ENCODE peak calls at places on chromosomes 7 and 10, in four cellular contexts. One of them, this sample, is unnamed.

GRCh38 chr10:124666494-124666893 is 77.7 kb downstream of the FAM53B start:
- DNase-seq in hepatocyte: no peak
- DNase-seq in activated T-cell treated with anti-CD3 and anti-CD28 coated beads for 1 hour: no peak
- DNase-seq in ELF-1: no peak
- DNase-seq in this sample: no peak

GRCh38 chr7:110870926-110871325 is 220.0 kb upstream of the LRRN3 start:
- DNase-seq in activated T-cell treated with anti-CD3 and anti-CD28 coated beads for 1 hour: no peak
- DNase-seq in hepatocyte: no peak
- DNase-seq in ELF-1: no peak
- DNase-seq in this sample: no peak

GRCh38 chr7:143361552-143362125 is 874 bp downstream of the FAM131B start:
- DNase-seq in activated T-cell treated with anti-CD3 and anti-CD28 coated beads for 1 hour: no peak
- DNase-seq in ELF-1: no peak
- DNase-seq in hepatocyte: no peak
- DNase-seq in this sample: no peak

GRCh38 chr7:28407643-28408042 is 4.7 kb upstream of the CREB5 start:
- DNase-seq in hepatocyte: peak; percentile 42
- DNase-seq in ELF-1: no peak
- DNase-seq in activated T-cell treated with anti-CD3 and anti-CD28 coated beads for 1 hour: no peak
- DNase-seq in this sample: no peak

GRCh38 chr7:7405461-7405860 is 130.2 kb downstream of the COL28A1 start:
- DNase-seq in hepatocyte: no peak
- DNase-seq in ELF-1: no peak
- DNase-seq in activated T-cell treated with anti-CD3 and anti-CD28 coated beads for 1 hour: no peak
- DNase-seq in this sample: no peak

GRCh38 chr10:106925187-106925586 is 239.3 kb downstream of the SORCS1 start:
- DNase-seq in hepatocyte: no peak
- DNase-seq in activated T-cell treated with anti-CD3 and anti-CD28 coated beads for 1 hour: no peak
- DNase-seq in ELF-1: peak; percentile 27
- DNase-seq in this sample: no peak

GRCh38 chr7:84663224-84663623 is 468.6 kb upstream of the SEMA3A start:
- DNase-seq in hepatocyte: no peak
- DNase-seq in activated T-cell treated with anti-CD3 and anti-CD28 coated beads for 1 hour: no peak
- DNase-seq in ELF-1: no peak
- DNase-seq in this sample: no peak

GRCh38 chr10:109823196-109823595 is 100.1 kb downstream of the XPNPEP1 start:
- DNase-seq in activated T-cell treated with anti-CD3 and anti-CD28 coated beads for 1 hour: no peak
- DNase-seq in hepatocyte: no peak
- DNase-seq in ELF-1: no peak
- DNase-seq in this sample: no peak

GRCh38 chr10:17222329-17222728 is 5.7 kb upstream of the VIM start:
- DNase-seq in activated T-cell treated with anti-CD3 and anti-CD28 coated beads for 1 hour: no peak
- DNase-seq in hepatocyte: no peak
- DNase-seq in ELF-1: no peak
- DNase-seq in this sample: no peak

GRCh38 chr7:101650579-101651081 is 21.5 kb upstream of the MYL10 start:
- DNase-seq in ELF-1: no peak
- DNase-seq in activated T-cell treated with anti-CD3 and anti-CD28 coated beads for 1 hour: no peak
- DNase-seq in hepatocyte: no peak
- DNase-seq in this sample: no peak

GRCh38 chr10:95693668-95694534 is at the start of gene TCTN3:
- DNase-seq in activated T-cell treated with anti-CD3 and anti-CD28 coated beads for 1 hour: peak; percentile 91
- DNase-seq in ELF-1: peak; percentile 100
- DNase-seq in hepatocyte: peak; percentile 100
- DNase-seq in this sample: peak; percentile 99

GRCh38 chr7:37354661-37355131 is 94.0 kb downstream of the ELMO1 start:
- DNase-seq in ELF-1: no peak
- DNase-seq in activated T-cell treated with anti-CD3 and anti-CD28 coated beads for 1 hour: peak; percentile 27
- DNase-seq in hepatocyte: peak; percentile 60
- DNase-seq in this sample: no peak

GRCh38 chr7:41134242-41134872 is 568.5 kb downstream of the INHBA start:
- DNase-seq in hepatocyte: no peak
- DNase-seq in activated T-cell treated with anti-CD3 and anti-CD28 coated beads for 1 hour: no peak
- DNase-seq in ELF-1: no peak
- DNase-seq in this sample: no peak

GRCh38 chr10:12822374-12823170 is 178.9 kb downstream of the CCDC3 start:
- DNase-seq in activated T-cell treated with anti-CD3 and anti-CD28 coated beads for 1 hour: no peak
- DNase-seq in ELF-1: peak; percentile 48
- DNase-seq in hepatocyte: no peak
- DNase-seq in this sample: no peak